ENCODE peak calls at places on chromosomes 7 and 10, in nine cellular contexts. T is A549, L is uterus, G is IMR-90, O is gastrocnemius medialis, U is ovary, B is prostate gland, P is stomach, D is Peyer's patch. H is an unnamed sample.
A peak's percentile ranks its signal among the peaks of the same experiment; 100 is the strongest.

GRCh38 chr7:153930681-153931080 is 121.5 kb upstream of the DPP6 start:
- DNase-seq in T (no peak), L (no peak), G (no peak), O (no peak), U (no peak), B (no peak), P (no peak), D (no peak), H (no peak)

GRCh38 chr10:49426490-49427360 is 30.8 kb upstream of the DRGX start:
- DNase-seq in T (no peak), L (no peak), G (no peak), O (no peak), U (no peak), B (no peak), P (no peak), D (no peak), H (no peak)

GRCh38 chr10:130764651-130765050 is 546.9 kb downstream of the TCERG1L start:
- DNase-seq in T (no peak), L (no peak), G (no peak), O (no peak), U (no peak), B (no peak), P (no peak), D (no peak), H (no peak)

GRCh38 chr7:39624202-39624807 is 933 bp downstream of the RALA start:
- DNase-seq in T (no peak), L (no peak), G (no peak), O (no peak), U (peak; percentile 25), B (peak; percentile 17), P (no peak), D (no peak), H (peak; percentile 39)

GRCh38 chr7:159140170-159140910 is 4.3 kb downstream of the VIPR2 start:
- DNase-seq in T (no peak), L (no peak), G (no peak), O (no peak), U (no peak), B (peak; percentile 51), P (peak; percentile 16), D (no peak), H (peak; percentile 9)

GRCh38 chr10:124827474-124827873 is 25.9 kb downstream of the ABRAXAS2 start:
- DNase-seq in T (peak; percentile 66), L (peak; percentile 18), G (peak; percentile 14), O (no peak), U (no peak), B (no peak), P (no peak), D (no peak), H (peak; percentile 28)

GRCh38 chr7:127907110-127907509 is 124.1 kb downstream of the LRRC4 start:
- DNase-seq in T (no peak), L (no peak), G (no peak), O (no peak), U (no peak), B (no peak), P (no peak), D (no peak), H (no peak)

GRCh38 chr7:49624611-49625010 is 148.8 kb upstream of the VWC2 start:
- DNase-seq in T (no peak), L (no peak), G (no peak), O (no peak), U (no peak), B (no peak), P (no peak), D (no peak), H (no peak)

GRCh38 chr7:101856488-101857357 is 39.3 kb downstream of the CUX1 start:
- DNase-seq in T (peak; percentile 99), L (peak; percentile 90), G (peak; percentile 88), O (peak; percentile 87), U (peak; percentile 75), B (peak; percentile 91), P (peak; percentile 97), D (peak; percentile 92), H (peak; percentile 91)
- TF ChIP-seq POLR2A in T (no peak), L (no peak), G (no peak), O (peak; percentile 59), U (no peak), B (no peak), P (no peak), D (peak; percentile 34), H (no peak)

GRCh38 chr10:14116837-14117236 is 213.9 kb downstream of the FRMD4A start:
- DNase-seq in T (no peak), L (no peak), G (no peak), O (no peak), U (no peak), B (no peak), P (no peak), D (no peak), H (no peak)
- TF ChIP-seq CTCF in T (no peak), L (no peak), G (no peak), O (no peak), U (no peak), B (no peak), P (no peak), D (no peak), H (no peak)

GRCh38 chr7:2018786-2019692 is 213.7 kb downstream of the MAD1L1 start:
- DNase-seq in T (no peak), L (no peak), G (peak; percentile 82), O (no peak), U (peak; percentile 10), B (no peak), P (no peak), D (no peak), H (peak; percentile 38)
- TF ChIP-seq POLR2A in T (no peak), L (no peak), G (no peak), O (no peak), U (no peak), B (no peak), P (no peak), D (no peak), H (no peak)

GRCh38 chr10:112700401-112700800 is 249.6 kb upstream of the TCF7L2 start:
- DNase-seq in T (no peak), L (no peak), G (no peak), O (no peak), U (no peak), B (no peak), P (no peak), D (no peak), H (no peak)
- TF ChIP-seq CTCF in T (no peak), L (no peak), G (no peak), O (no peak), U (no peak), B (no peak), P (no peak), D (no peak), H (no peak)

DNA sequence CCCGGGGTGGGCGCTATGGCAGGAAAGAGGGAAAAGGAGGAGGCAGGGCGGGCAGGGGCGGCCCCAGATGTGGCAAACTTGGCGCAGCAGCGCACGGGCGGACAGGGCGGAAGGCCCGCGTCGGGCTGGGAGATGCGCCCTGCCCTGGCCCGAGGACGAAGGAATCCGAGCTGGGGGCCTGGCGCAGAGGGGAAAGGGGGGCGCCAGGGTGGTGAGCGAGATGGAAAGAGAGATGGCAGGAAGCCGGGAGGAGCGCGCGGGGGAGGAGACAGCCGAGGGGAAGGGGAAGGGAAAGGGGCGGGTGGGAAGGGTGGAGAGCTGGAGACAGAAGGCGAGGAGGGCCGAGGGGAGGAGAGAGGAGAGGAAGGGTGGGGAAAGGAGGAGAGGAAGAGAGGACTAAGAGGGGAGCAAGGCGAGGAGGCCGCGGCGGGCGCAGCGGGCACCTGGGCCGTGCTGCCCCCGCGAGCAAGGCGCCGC is at the start of gene MARVELD1:
- DNase-seq in T (peak; percentile 76), L (peak; percentile 92), G (peak; percentile 77), O (peak; percentile 53), U (peak; percentile 82), B (peak; percentile 58), P (no peak), D (no peak), H (peak; percentile 68)
- TF ChIP-seq POLR2A in T (peak; percentile 92), L (no peak), G (peak; percentile 60), O (peak; percentile 26), U (peak; percentile 22), B (no peak), P (no peak), D (no peak), H (no peak)

GRCh38 chr7:93365341-93365740 is 133.2 kb downstream of the VPS50 start:
- DNase-seq in T (no peak), L (no peak), G (no peak), O (no peak), U (no peak), B (no peak), P (no peak), D (no peak), H (no peak)

GRCh38 chr7:93364806-93365205 is 132.6 kb downstream of the VPS50 start:
- DNase-seq in T (no peak), L (no peak), G (no peak), O (no peak), U (no peak), B (no peak), P (no peak), D (no peak), H (no peak)

GRCh38 chr7:93361853-93362252 is 129.7 kb downstream of the VPS50 start:
- DNase-seq in T (no peak), L (no peak), G (no peak), O (no peak), U (no peak), B (no peak), P (no peak), D (no peak), H (no peak)

DNA sequence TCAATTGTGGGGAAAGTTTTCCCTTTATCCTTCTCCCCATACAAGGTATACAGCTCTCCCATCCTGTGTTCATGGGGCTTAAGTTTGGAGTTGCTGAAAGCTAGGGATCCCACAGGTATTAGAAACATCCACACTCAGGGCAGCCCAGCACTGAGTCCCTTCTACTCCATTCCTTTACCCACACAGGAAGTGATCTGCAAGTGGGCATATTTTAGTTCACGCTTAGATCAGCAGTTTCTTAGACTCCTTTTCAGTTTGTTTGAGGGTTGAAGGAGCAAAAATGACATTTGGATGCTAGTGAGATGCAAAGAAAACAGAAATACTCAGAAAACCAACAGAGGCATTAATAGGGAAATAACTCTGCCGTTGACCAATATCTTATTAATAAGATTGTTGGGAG is 134.7 kb downstream of the VPS50 start:
- DNase-seq in T (no peak), L (no peak), G (no peak), O (no peak), U (no peak), B (no peak), P (no peak), D (no peak), H (no peak)
- TF ChIP-seq CTCF in T (no peak), L (no peak), G (no peak), O (no peak), U (no peak), B (no peak), P (no peak), D (no peak), H (no peak)